ENCODE peak calls at places on chromosomes 13 and 19, in six cellular contexts. G, W, U, S, I and H are unnamed samples.

GRCh38 chr13:94224670-94225069 is 254.8 kb downstream of the DCT start:
- DNase-seq in G (no peak), W (no peak), U (no peak), S (no peak), I (no peak), H (no peak)

GRCh38 chr13:39612023-39612637 is 9.1 kb upstream of the LHFPL6 start:
- DNase-seq in G (peak; percentile 28), W (peak; percentile 64), U (peak; percentile 70), S (peak; percentile 29), I (peak; percentile 61), H (peak; percentile 24)

GRCh38 chr13:98528663-98529064 is 48.2 kb downstream of the STK24 start:
- DNase-seq in G (no peak), W (peak; percentile 35), U (no peak), S (no peak), I (peak; percentile 82), H (no peak)

GRCh38 chr19:30307191-30307974 is 64.8 kb upstream of the ZNF536 start:
- DNase-seq in G (no peak), W (no peak), U (no peak), S (no peak), I (no peak), H (no peak)

GRCh38 chr13:100827489-100828000 is 152.9 kb upstream of the TMTC4 start:
- DNase-seq in G (no peak), W (no peak), U (no peak), S (no peak), I (no peak), H (no peak)

GRCh38 chr19:35495107-35496064 is 5.1 kb upstream of the KRTDAP start:
- DNase-seq in G (peak; percentile 36), W (peak; percentile 47), U (peak; percentile 68), S (peak; percentile 47), I (peak; percentile 95), H (peak; percentile 60)

GRCh38 chr19:2653717-2654584 is 48.5 kb downstream of the GNG7 start:
- DNase-seq in G (no peak), W (no peak), U (peak; percentile 63), S (no peak), I (no peak), H (no peak)

GRCh38 chr13:48093588-48093987 is 1.3 kb downstream of the MED4 start:
- DNase-seq in G (no peak), W (no peak), U (no peak), S (no peak), I (no peak), H (no peak)

GRCh38 chr13:33799950-33800592 is 17.9 kb upstream of the RFC3 start:
- DNase-seq in G (no peak), W (peak; percentile 56), U (no peak), S (no peak), I (peak; percentile 53), H (no peak)

GRCh38 chr19:2726904-2727639 is 5.9 kb upstream of the DIRAS1 start:
- DNase-seq in G (no peak), W (no peak), U (peak; percentile 34), S (no peak), I (no peak), H (no peak)

GRCh38 chr19:8324186-8325050 is 3.1 kb downstream of the RPS28 start:
- DNase-seq in G (no peak), W (no peak), U (no peak), S (no peak), I (no peak), H (no peak)